ENCODE peak calls at places on chromosomes 4 and X, in eight cellular contexts. One of them, this sample, is unnamed.

GRCh38 chr4:78612398-78613005 is 60.9 kb downstream of the ANXA3 start:
- DNase-seq in NCI-H1092 treated with DMSO at 0.1 percent for 48 hours: peak
- DNase-seq in iris pigment epithelial cell: peak
- DNase-seq in fibroblast of lung: peak
- DNase-seq in HT1080: peak
- DNase-seq in hippocampal formation: peak
- DNase-seq in nucleus accumbens: no peak
- DNase-seq in choroid plexus epithelial cell: peak
- DNase-seq in this sample: no peak

GRCh38 chrX:81708506-81708905 is 506.6 kb downstream of the SH3BGRL start:
- DNase-seq in iris pigment epithelial cell: peak
- DNase-seq in hippocampal formation: no peak
- DNase-seq in choroid plexus epithelial cell: no peak
- DNase-seq in fibroblast of lung: no peak
- DNase-seq in nucleus accumbens: no peak
- DNase-seq in HT1080: peak
- DNase-seq in NCI-H1092 treated with DMSO at 0.1 percent for 48 hours: no peak
- DNase-seq in this sample: peak

GRCh38 chr4:13329340-13329850 is 154.7 kb downstream of the RAB28 start:
- DNase-seq in NCI-H1092 treated with DMSO at 0.1 percent for 48 hours: no peak
- DNase-seq in nucleus accumbens: no peak
- DNase-seq in hippocampal formation: no peak
- DNase-seq in fibroblast of lung: no peak
- DNase-seq in HT1080: no peak
- DNase-seq in choroid plexus epithelial cell: no peak
- DNase-seq in iris pigment epithelial cell: no peak
- DNase-seq in this sample: no peak

GRCh38 chr4:93828332-93828829 is at the start of gene ATOH1:
- DNase-seq in iris pigment epithelial cell: peak
- DNase-seq in choroid plexus epithelial cell: peak
- DNase-seq in NCI-H1092 treated with DMSO at 0.1 percent for 48 hours: no peak
- DNase-seq in hippocampal formation: no peak
- DNase-seq in fibroblast of lung: peak
- DNase-seq in HT1080: peak
- DNase-seq in nucleus accumbens: no peak
- DNase-seq in this sample: no peak

GRCh38 chrX:19611636-19612376 is 96.5 kb upstream of the MAP3K15 start:
- DNase-seq in choroid plexus epithelial cell: no peak
- DNase-seq in nucleus accumbens: no peak
- DNase-seq in fibroblast of lung: no peak
- DNase-seq in HT1080: no peak
- DNase-seq in NCI-H1092 treated with DMSO at 0.1 percent for 48 hours: no peak
- DNase-seq in hippocampal formation: no peak
- DNase-seq in iris pigment epithelial cell: no peak
- DNase-seq in this sample: no peak

GRCh38 chr4:53981573-53981972 is 82.8 kb downstream of the CHIC2 start:
- DNase-seq in NCI-H1092 treated with DMSO at 0.1 percent for 48 hours: no peak
- DNase-seq in HT1080: no peak
- DNase-seq in fibroblast of lung: no peak
- DNase-seq in iris pigment epithelial cell: no peak
- DNase-seq in choroid plexus epithelial cell: no peak
- DNase-seq in nucleus accumbens: no peak
- DNase-seq in hippocampal formation: no peak
- DNase-seq in this sample: no peak

GRCh38 chr4:41268024-41268423 is 11.3 kb downstream of the UCHL1 start:
- DNase-seq in NCI-H1092 treated with DMSO at 0.1 percent for 48 hours: no peak
- DNase-seq in fibroblast of lung: peak
- DNase-seq in HT1080: no peak
- DNase-seq in choroid plexus epithelial cell: no peak
- DNase-seq in hippocampal formation: no peak
- DNase-seq in iris pigment epithelial cell: no peak
- DNase-seq in nucleus accumbens: no peak
- DNase-seq in this sample: no peak

GRCh38 chr4:163482197-163482596 is 8.6 kb upstream of the TKTL2 start:
- DNase-seq in choroid plexus epithelial cell: no peak
- DNase-seq in HT1080: no peak
- DNase-seq in nucleus accumbens: no peak
- DNase-seq in hippocampal formation: no peak
- DNase-seq in NCI-H1092 treated with DMSO at 0.1 percent for 48 hours: no peak
- DNase-seq in iris pigment epithelial cell: no peak
- DNase-seq in fibroblast of lung: no peak
- DNase-seq in this sample: no peak

GRCh38 chrX:139141370-139141769 is 389.2 kb upstream of the F9 start:
- DNase-seq in hippocampal formation: no peak
- DNase-seq in NCI-H1092 treated with DMSO at 0.1 percent for 48 hours: no peak
- DNase-seq in HT1080: no peak
- DNase-seq in nucleus accumbens: no peak
- DNase-seq in choroid plexus epithelial cell: no peak
- DNase-seq in iris pigment epithelial cell: no peak
- DNase-seq in fibroblast of lung: no peak
- DNase-seq in this sample: no peak